ENCODE peak calls at places on chromosomes 2 and 18, in four cellular contexts. T is psoas muscle, N is right lobe of liver, I is brain microvascular endothelial cell. B is an unnamed sample.

GRCh38 chr18:8839285-8839684 is 133.9 kb downstream of the MTCL1 start:
- DNase-seq in T (no peak), N (no peak), I (no peak), B (no peak)

GRCh38 chr18:47986724-47987455 is 56.4 kb upstream of the SMAD2 start:
- DNase-seq in T (no peak), N (no peak), I (no peak), B (no peak)

GRCh38 chr2:15732341-15733077 is 140.8 kb downstream of the DDX1 start:
- DNase-seq in T (no peak), N (no peak), I (no peak), B (no peak)

GRCh38 chr2:162301151-162301804 is 17.2 kb downstream of the IFIH1 start:
- DNase-seq in T (peak), N (no peak), I (peak), B (no peak)

GRCh38 chr2:55761024-55761423 is 67.4 kb upstream of the PNPT1 start:
- DNase-seq in T (no peak), N (no peak), I (no peak), B (no peak)

GRCh38 chr2:219521066-219521880 is 7.0 kb downstream of the ASIC4 start:
- DNase-seq in T (no peak), N (no peak), I (no peak), B (no peak)

GRCh38 chr2:151437630-151438029 is 27.9 kb downstream of the RIF1 start:
- DNase-seq in T (no peak), N (no peak), I (peak), B (no peak)

GRCh38 chr2:7111626-7112025 is 194.4 kb downstream of the RNF144A start:
- DNase-seq in T (no peak), N (no peak), I (no peak), B (peak)

GRCh38 chr2:1675633-1676032 is 68.7 kb downstream of the PXDN start:
- DNase-seq in T (peak), N (no peak), I (peak), B (peak)

GRCh38 chr2:132473174-132473883 is 56.7 kb downstream of the GPR39 start:
- DNase-seq in T (no peak), N (no peak), I (no peak), B (no peak)

GRCh38 chr2:233384017-233384416 is 29.7 kb downstream of the DGKD start:
- DNase-seq in T (no peak), N (no peak), I (no peak), B (no peak)

GRCh38 chr18:9737814-9738160 is 29.7 kb downstream of the RAB31 start:
- DNase-seq in T (no peak), N (no peak), I (no peak), B (no peak)

GRCh38 chr18:35005963-35006577 is 35.1 kb upstream of the MAPRE2 start:
- DNase-seq in T (no peak), N (no peak), I (peak), B (no peak)

GRCh38 chr18:23632615-23633014 is 30.1 kb downstream of the ANKRD29 start:
- DNase-seq in T (no peak), N (no peak), I (no peak), B (no peak)

GRCh38 chr2:158667969-158668368 is 127.1 kb upstream of the DAPL1 start:
- DNase-seq in T (no peak), N (no peak), I (no peak), B (no peak)

GRCh38 chr2:216555274-216555673 is 56.6 kb downstream of the RPL37A start:
- DNase-seq in T (peak), N (no peak), I (no peak), B (no peak)

GRCh38 chr2:238973038-238973772 is 125.3 kb downstream of the TWIST2 start:
- DNase-seq in T (no peak), N (no peak), I (no peak), B (no peak)

GRCh38 chr2:98088261-98088660 is 1.3 kb downstream of the VWA3B start:
- DNase-seq in T (no peak), N (no peak), I (no peak), B (no peak)

GRCh38 chr2:138534791-138535190 is 33.2 kb downstream of the SPOPL start:
- DNase-seq in T (no peak), N (no peak), I (no peak), B (no peak)

GRCh38 chr2:19541884-19542283 is 183.5 kb upstream of the OSR1 start:
- DNase-seq in T (no peak), N (no peak), I (no peak), B (no peak)

GRCh38 chr18:61595615-61596014 is 262.4 kb downstream of the CDH20 start:
- DNase-seq in T (no peak), N (no peak), I (no peak), B (no peak)

GRCh38 chr2:201887851-201888451 is 81.6 kb downstream of the CDK15 start:
- DNase-seq in T (no peak), N (no peak), I (no peak), B (no peak)
- H3K27ac ChIP-seq in T (peak), N (no peak), I (no peak), B (no peak)

DNA sequence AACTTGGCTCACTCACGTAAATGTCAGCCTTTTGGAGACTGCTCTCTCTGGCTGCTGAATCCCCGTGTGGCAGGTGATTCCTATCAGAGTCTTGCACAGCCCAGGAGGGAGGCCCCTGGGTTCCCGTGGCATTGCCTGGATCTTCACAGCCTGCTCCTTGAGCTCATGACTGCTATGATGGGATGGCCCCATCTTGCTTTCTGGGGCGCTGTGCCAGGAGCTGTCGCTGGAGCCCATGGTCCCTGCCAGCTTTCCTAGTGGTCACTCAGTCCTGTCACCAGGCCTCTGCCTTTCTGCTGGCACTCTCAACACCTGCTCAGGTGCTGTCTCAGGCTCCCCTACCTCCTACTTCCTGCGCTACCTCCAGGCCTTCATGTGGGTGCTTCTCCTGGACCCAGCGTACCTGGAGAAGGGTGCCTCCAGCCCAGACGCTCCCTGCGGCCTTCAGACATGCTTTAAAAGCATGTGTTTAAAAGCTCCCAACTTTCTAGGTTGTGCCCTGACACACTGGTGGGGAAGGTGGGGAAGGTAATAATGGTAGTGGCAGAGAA is 110.1 kb downstream of the MCFD2 start:
- DNase-seq in T (no peak), N (no peak), I (no peak), B (no peak)
- H3K27ac ChIP-seq in T (no peak), N (no peak), I (no peak), B (peak)

GRCh38 chr2:61016392-61017002 is 1.0 kb upstream of the PEX13 start:
- DNase-seq in T (no peak), N (no peak), I (no peak), B (no peak)

GRCh38 chr2:61017003-61017555 is 441 bp upstream of the PEX13 start:
- DNase-seq in T (peak), N (peak), I (peak), B (peak)

GRCh38 chr2:61014805-61015204 is 2.7 kb upstream of the PEX13 start:
- DNase-seq in T (no peak), N (no peak), I (no peak), B (no peak)

GRCh38 chr2:61017556-61018318 is at the start of the genes PEX13 and PUS10:
- DNase-seq in T (peak), N (peak), I (peak), B (no peak)

GRCh38 chr2:61015971-61016370 is 1.5 kb upstream of the PEX13 start:
- DNase-seq in T (no peak), N (no peak), I (no peak), B (no peak)
- H3K27ac ChIP-seq in T (peak), N (peak), I (no peak), B (peak)

DNA sequence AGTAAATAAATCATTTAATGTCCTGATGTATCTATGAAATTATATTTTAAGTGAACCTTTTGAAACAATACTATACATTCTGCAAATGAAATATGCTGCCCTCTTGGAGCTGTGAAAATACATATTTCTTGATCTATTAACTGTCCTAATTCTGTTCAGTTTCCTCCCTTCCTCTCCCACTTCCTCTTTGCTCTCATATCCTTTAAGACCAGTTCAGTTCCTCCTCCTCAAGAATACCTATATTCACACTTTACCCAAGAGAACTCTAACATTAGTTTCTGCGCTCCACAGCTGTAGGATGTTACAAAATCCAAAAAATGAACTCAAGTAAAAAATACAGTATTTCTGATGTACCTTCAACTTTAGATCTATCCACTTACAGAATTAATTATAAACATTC is 5.4 kb downstream of the ITSN2 start:
- DNase-seq in T (no peak), N (no peak), I (no peak), B (no peak)
- H3K27ac ChIP-seq in T (no peak), N (no peak), I (no peak), B (no peak)

DNA sequence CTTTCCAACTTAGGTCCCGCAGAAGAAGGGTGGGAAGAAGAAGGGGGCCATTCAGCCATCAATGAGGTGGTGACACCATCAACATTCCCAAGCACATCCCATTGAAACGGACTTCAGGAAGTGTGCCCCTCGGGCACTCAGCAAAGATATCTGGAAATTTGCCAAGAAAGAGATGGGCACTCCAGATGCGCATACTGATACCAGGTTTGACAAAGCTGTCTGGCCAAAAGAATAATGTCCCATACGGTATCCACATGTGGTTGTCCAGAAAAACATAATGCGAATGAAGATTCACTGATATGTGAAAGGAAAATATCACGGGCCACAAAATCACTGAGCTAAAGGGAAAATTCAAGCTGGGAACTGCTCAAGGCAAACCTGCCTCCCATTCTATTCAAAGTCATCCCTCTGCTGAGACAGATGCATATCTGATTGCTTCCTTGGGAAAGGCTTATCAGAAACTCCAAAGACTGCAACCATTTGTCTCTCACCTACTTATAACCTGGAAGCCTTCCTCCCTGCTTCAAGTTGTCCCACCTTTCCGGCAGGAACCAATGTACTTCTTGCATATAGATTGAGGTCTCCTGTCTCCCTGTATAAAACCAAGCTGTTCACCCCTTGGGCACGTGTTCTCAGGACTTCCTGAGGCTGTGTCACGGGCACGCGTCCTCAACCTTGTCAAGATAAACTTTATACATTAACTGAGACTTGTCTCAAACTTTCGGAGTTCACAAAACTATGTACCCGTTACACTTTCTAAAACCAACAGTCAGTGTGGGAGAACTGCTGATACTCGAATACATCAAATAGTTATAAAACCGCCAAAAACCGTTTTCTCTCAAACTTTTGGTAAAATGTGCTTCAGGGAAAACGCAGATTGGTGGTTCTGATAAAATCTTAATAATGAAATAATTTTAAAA is 1.3 kb upstream of the PDK1 start:
- DNase-seq in T (no peak), N (no peak), I (no peak), B (no peak)
- H3K27ac ChIP-seq in T (peak), N (peak), I (peak), B (peak)

GRCh38 chr2:10253596-10254372 is 48.9 kb upstream of the HPCAL1 start:
- DNase-seq in T (no peak), N (no peak), I (no peak), B (no peak)

GRCh38 chr2:10256031-10256524 is 46.6 kb upstream of the HPCAL1 start:
- DNase-seq in T (no peak), N (no peak), I (no peak), B (no peak)

GRCh38 chr2:10256525-10257031 is 46.1 kb upstream of the HPCAL1 start:
- DNase-seq in T (no peak), N (no peak), I (no peak), B (no peak)

GRCh38 chr2:10254373-10255188 is 48.1 kb upstream of the HPCAL1 start:
- DNase-seq in T (no peak), N (no peak), I (no peak), B (no peak)

DNA sequence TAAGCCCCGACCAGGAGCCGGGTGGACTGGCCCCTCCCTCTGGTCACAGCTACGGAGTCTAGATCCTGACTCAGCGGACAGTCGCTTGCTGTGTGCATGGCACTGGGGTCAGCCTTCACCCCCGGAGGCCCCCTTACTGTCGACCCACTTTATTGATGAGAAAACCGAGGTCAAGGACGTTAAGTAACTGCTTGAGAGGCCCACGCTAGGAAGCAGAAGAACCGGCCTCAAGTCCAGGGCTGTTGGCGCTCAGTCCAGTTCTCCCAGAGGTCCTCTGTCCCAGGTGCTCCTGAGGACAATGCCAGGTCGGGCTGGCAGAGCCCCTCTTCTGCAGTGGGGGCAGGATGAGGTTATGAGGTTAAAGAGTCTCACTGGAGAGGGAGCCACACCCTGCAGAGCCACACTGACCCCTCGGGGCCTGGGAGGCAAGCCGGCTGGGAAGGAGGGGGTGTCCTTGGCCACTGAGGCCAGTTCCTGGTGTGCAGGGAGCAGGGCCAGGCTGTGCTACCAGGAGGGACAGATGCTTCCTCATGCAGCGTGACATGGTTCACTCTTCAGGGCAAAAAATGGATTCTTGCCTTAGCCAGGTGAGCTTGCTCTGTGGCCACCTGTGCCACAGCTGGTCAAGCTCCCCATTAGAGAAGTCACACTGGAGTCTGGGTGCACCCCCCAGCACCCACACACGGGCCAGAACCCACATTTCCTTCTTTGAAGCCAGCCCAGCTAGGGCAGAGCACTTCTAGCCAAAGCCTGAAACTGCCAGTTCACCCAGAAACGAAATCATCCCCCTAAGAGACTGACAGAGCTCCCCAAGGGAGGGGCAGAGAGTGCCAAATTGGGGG is 47.3 kb upstream of the HPCAL1 start:
- DNase-seq in T (no peak), N (no peak), I (no peak), B (no peak)
- H3K27ac ChIP-seq in T (no peak), N (no peak), I (no peak), B (no peak)

GRCh38 chr2:79585701-79586428 is 73.0 kb downstream of the CTNNA2 start:
- DNase-seq in T (no peak), N (no peak), I (no peak), B (no peak)
- H3K27ac ChIP-seq in T (no peak), N (no peak), I (no peak), B (no peak)

GRCh38 chr18:22047485-22047884 is 121.9 kb upstream of the GATA6 start:
- DNase-seq in T (no peak), N (no peak), I (no peak), B (no peak)

GRCh38 chr18:22045221-22045918 is 124.0 kb upstream of the GATA6 start:
- DNase-seq in T (no peak), N (no peak), I (no peak), B (no peak)

GRCh38 chr18:22046473-22046872 is 122.9 kb upstream of the GATA6 start:
- DNase-seq in T (no peak), N (no peak), I (no peak), B (no peak)

GRCh38 chr18:22048932-22049615 is 120.3 kb upstream of the GATA6 start:
- DNase-seq in T (no peak), N (no peak), I (no peak), B (no peak)

DNA sequence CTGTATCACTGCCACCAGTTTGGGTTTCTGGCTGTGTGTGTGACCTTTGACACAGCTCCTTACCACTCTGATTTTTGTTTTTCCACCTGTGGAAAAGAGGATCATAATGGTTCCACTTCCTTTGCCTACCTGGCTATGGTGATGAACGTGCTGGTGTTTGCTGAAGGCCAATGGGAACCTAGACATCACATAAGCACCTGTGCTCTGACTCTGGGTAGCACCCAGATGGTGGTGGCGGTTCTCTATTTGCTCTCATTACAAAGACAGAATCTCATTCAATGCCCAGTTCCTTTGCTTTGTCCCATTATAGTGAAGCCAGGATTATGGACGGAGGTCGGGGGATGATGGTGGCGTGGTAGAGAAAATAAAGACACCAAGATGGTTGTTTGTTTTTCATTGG is 121.2 kb upstream of the GATA6 start:
- DNase-seq in T (no peak), N (no peak), I (no peak), B (no peak)
- H3K27ac ChIP-seq in T (no peak), N (no peak), I (no peak), B (no peak)